ENCODE peak calls at places on chromosomes 1 and 21, in five cellular contexts. L is Panc1, E is GM23338, U is stomach, W is ovary. O is an unnamed sample. For H3K36me3, the result is how much of the 10 kb centered on the place peaks cover.

GRCh38 chr1:223320959-223321358 is 43.0 kb downstream of the SUSD4 start:
- DNase-seq in L (no peak), E (no peak), U (no peak), W (no peak), O (no peak)

GRCh38 chr1:9231648-9232332 is 2.8 kb upstream of the H6PD start:
- DNase-seq in L (no peak), E (no peak), U (no peak), W (no peak), O (no peak)

GRCh38 chr1:18549896-18550295 is 69.2 kb downstream of the KLHDC7A start:
- DNase-seq in L (no peak), E (no peak), U (no peak), W (no peak), O (no peak)

GRCh38 chr1:211591980-211592493 is 13.1 kb upstream of the SLC30A1 start:
- DNase-seq in L (no peak), E (no peak), U (no peak), W (no peak), O (no peak)

GRCh38 chr1:5488448-5488847 is 503.8 kb downstream of the NPHP4 start:
- DNase-seq in L (no peak), E (no peak), U (no peak), W (no peak), O (no peak)

GRCh38 chr1:213987876-213988638 is at the start of gene PROX1:
- DNase-seq in L (no peak), E (peak), U (peak), W (peak), O (peak)

GRCh38 chr21:16305686-16306085 is 575.9 kb downstream of the USP25 start:
- DNase-seq in L (no peak), E (no peak), U (no peak), W (peak), O (no peak)

GRCh38 chr1:154960446-154961136 is 991 bp downstream of the PYGO2 start:
- DNase-seq in L (no peak), E (no peak), U (no peak), W (no peak), O (no peak)

GRCh38 chr1:202565890-202566289 is 144.4 kb downstream of the SYT2 start:
- DNase-seq in L (no peak), E (no peak), U (no peak), W (no peak), O (no peak)

GRCh38 chr1:206517784-206518183 is 10.5 kb downstream of the RASSF5 start:
- DNase-seq in L (no peak), E (no peak), U (no peak), W (no peak), O (no peak)

DNA sequence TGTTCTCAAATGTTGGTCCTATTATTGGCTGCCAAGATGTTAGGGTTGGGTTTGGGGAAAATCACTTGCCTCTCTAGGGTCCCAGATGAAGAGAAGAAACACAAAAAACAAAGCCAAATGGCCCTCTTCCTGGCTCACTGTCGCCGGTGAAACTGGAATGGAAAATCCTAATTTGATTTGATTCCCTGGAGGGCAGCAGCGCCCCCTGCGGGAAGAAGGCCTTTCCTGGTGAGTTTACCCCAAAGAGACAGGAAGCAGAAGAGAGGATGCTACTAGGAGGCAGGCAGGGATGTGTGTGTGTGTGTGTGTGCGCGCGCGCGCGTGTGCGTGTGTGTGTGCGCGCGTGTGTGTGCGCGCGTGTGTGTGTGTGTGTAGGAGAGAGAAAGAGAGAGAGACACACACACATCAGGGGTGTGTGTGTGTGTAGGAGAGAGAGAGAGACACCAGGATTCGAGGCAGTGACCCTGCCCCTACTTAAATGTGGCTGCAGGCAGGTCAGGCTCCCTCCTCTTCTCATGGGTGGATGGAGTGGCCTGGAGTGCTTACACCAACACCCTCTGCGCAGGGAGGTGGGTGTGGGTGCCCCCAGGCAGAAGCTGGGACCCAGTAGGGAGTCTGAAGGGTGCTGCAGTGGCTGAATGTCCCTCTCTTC is 3.1 kb upstream of the SELENON start:
- DNase-seq in L (peak), E (peak), U (peak), W (peak), O (peak)
- H3K27ac ChIP-seq in L (no peak), E (peak), U (peak), W (no peak), O (no peak)

GRCh38 chr1:116559304-116559761 is 11.5 kb downstream of the CD58 start:
- DNase-seq in L (no peak), E (no peak), U (no peak), W (no peak), O (no peak)

GRCh38 chr1:116557323-116557878 is 13.4 kb downstream of the CD58 start:
- DNase-seq in L (no peak), E (no peak), U (no peak), W (no peak), O (no peak)

GRCh38 chr1:116558140-116558549 is 12.7 kb downstream of the CD58 start:
- DNase-seq in L (no peak), E (no peak), U (no peak), W (no peak), O (no peak)

GRCh38 chr1:116554924-116555323 is 15.9 kb downstream of the CD58 start:
- DNase-seq in L (no peak), E (no peak), U (no peak), W (no peak), O (no peak)

GRCh38 chr1:116556289-116557006 is 14.4 kb downstream of the CD58 start:
- DNase-seq in L (no peak), E (no peak), U (peak), W (no peak), O (peak)
- TF ChIP-seq CTCF in L (no peak), E (no peak), U (no peak), W (no peak), O (no peak)

GRCh38 chr1:166937962-166938361 is 37.4 kb downstream of the ILDR2 start:
- DNase-seq in L (no peak), E (no peak), U (no peak), W (no peak), O (no peak)
- H3K36me3 ChIP-seq in L (under half), E (under half), U (under half), W (under half), O (under half)

GRCh38 chr1:10651377-10651776 is 145.1 kb downstream of the CASZ1 start:
- DNase-seq in L (no peak), E (peak), U (no peak), W (no peak), O (no peak)
- H3K27ac ChIP-seq in L (no peak), E (no peak), U (peak), W (no peak), O (no peak)

DNA sequence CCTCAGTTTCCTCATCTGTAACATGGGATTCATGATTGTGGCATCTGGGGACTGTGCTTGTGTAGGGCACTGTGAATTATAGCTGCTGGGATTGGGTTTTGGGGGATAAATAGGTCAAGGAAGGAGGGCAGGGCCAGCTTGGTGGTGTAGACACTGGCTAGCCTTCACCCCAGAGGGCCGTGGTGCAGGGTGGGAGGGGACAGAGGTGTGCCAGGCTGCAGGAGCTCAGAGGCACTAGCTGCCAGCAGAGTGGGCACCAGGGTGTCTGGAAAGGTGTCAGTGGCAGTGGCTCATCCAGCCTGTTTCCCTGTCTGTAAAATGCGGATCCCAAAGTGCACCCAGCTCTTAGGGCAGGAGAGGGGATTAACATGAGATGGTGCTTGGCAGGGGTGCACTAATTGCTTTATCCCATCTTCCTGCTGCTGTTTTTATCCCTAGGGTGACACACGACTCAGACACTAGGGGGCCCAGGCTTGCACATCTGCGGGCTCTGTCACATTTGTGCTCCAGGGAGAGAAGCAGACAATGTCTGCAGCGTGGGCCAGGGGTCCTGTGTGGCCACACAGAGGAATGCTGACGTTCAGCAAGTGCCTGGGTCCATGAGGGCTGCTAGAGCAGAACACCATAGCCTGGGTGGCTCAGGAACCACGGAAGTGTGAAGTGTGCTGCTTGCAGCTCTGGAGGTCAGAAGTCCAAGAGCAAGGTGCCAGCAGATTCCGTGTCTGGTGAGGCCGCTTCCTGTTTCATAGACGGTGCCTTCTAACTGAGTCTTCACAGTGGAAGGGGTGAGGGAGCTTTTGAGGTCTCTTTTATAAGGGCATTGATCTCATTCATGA is 19.3 kb downstream of the OBSCN start:
- DNase-seq in L (no peak), E (no peak), U (no peak), W (no peak), O (peak)
- TF ChIP-seq CTCF in L (peak), E (peak), U (no peak), W (no peak), O (no peak)

GRCh38 chr21:37231671-37232070 is 35.5 kb downstream of the VPS26C start:
- DNase-seq in L (no peak), E (no peak), U (no peak), W (no peak), O (no peak)
- H3K36me3 ChIP-seq in L (under half), E (under half), U (half or more), W (under half), O (under half)

O was measured in Peyer's patch.